ENCODE peak calls at places on chromosome 4, in four cellular contexts. I is Peyer's patch, J is osteoblast, X is GM23338. V is an unnamed sample. For H3K36me3, the result is how much of the 10 kb centered on the place peaks cover.

GRCh38 chr4:61254406-61254805 is 54.3 kb downstream of the ADGRL3 start:
- DNase-seq in X (no peak), I (no peak), J (no peak), V (no peak)

GRCh38 chr4:119289313-119289712 is 32.6 kb downstream of the FABP2 start:
- DNase-seq in X (no peak), J (no peak), I (no peak), V (no peak)

GRCh38 chr4:53365121-53365485 is 758 bp downstream of the SCFD2 start:
- DNase-seq in J (no peak), X (peak), I (no peak), V (peak)

GRCh38 chr4:139167774-139168444 is 9.1 kb downstream of the ELF2 start:
- DNase-seq in I (no peak), J (peak), X (peak), V (no peak)

GRCh38 chr4:138634915-138635314 is 380.7 kb upstream of the NOCT start:
- DNase-seq in X (no peak), I (no peak), J (no peak), V (no peak)

GRCh38 chr4:114384629-114385028 is 214.0 kb upstream of the UGT8 start:
- DNase-seq in X (peak), I (no peak), J (no peak), V (no peak)

GRCh38 chr4:15654556-15655222 is 468 bp downstream of the FBXL5 start:
- DNase-seq in J (peak), I (peak), X (peak), V (peak)

GRCh38 chr4:102061133-102061532 is 270.6 kb downstream of the BANK1 start:
- DNase-seq in J (no peak), X (no peak), I (no peak), V (no peak)

GRCh38 chr4:87076690-87077358 is 142.0 kb downstream of the AFF1 start:
- DNase-seq in I (no peak), J (no peak), X (no peak), V (no peak)

GRCh38 chr4:48162162-48162561 is 28.1 kb upstream of the TXK start:
- DNase-seq in I (no peak), J (no peak), X (no peak), V (no peak)

GRCh38 chr4:2265113-2266110 is 3.5 kb upstream of the MXD4 start:
- DNase-seq in I (no peak), J (no peak), X (no peak), V (no peak)

GRCh38 chr4:2266821-2267220 is 4.9 kb upstream of the MXD4 start:
- DNase-seq in I (no peak), J (no peak), X (no peak), V (no peak)

GRCh38 chr4:2264481-2265041 is 2.7 kb upstream of the MXD4 start:
- DNase-seq in J (no peak), X (no peak), I (no peak), V (no peak)

GRCh38 chr4:2267320-2267811 is 5.5 kb upstream of the MXD4 start:
- DNase-seq in X (no peak), I (no peak), J (no peak), V (no peak)

DNA sequence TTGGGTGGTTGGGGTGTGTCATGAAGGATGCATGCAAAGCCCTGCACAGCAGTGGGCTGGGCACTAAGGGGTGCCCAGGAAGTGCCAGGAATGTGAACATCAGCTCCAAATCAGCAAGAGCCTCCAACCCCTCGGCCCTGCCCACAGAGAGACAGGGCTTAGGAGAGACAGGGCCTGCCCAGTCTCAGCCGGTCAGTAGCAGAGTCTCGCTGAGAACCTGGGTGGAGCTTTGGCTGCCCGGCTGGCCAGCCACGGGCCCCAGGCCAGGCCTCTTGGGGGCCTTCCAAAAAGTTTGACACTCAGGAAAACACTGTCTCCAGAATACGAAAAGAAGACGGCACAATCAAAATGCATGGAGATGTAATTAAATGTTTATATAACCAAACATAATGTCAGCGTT is 4.3 kb upstream of the MXD4 start:
- DNase-seq in X (no peak), I (no peak), J (peak), V (no peak)
- H3K4me3 ChIP-seq in X (no peak), I (no peak), J (no peak), V (no peak)

GRCh38 chr4:7058792-7059191 is 9.1 kb downstream of the GRPEL1 start:
- DNase-seq in X (no peak), J (no peak), I (no peak), V (no peak)
- H3K36me3 ChIP-seq in X (under half), J (half or more), I (under half), V (under half)

GRCh38 chr4:41124916-41125548 is 89.3 kb downstream of the APBB2 start:
- DNase-seq in J (peak), I (no peak), X (peak), V (no peak)
- H3K27ac ChIP-seq in J (peak), I (no peak), X (peak), V (no peak)

GRCh38 chr4:151347891-151348290 is 22.5 kb upstream of the SH3D19 start:
- DNase-seq in I (no peak), X (no peak), J (no peak), V (no peak)

GRCh38 chr4:151344948-151345347 is 19.5 kb upstream of the SH3D19 start:
- DNase-seq in I (no peak), X (no peak), J (no peak), V (no peak)

GRCh38 chr4:151347490-151347889 is 22.1 kb upstream of the SH3D19 start:
- DNase-seq in X (no peak), I (no peak), J (no peak), V (no peak)
- H3K4me3 ChIP-seq in X (no peak), I (peak), J (no peak), V (no peak)

GRCh38 chr4:6293097-6293445 is 23.4 kb downstream of the WFS1 start:
- DNase-seq in J (no peak), X (no peak), I (no peak), V (no peak)
- H3K36me3 ChIP-seq in J (under half), X (under half), I (under half), V (under half)

GRCh38 chr4:7829687-7830580 is 109.7 kb downstream of the AFAP1 start:
- DNase-seq in J (no peak), X (no peak), I (no peak), V (no peak)
- H3K27ac ChIP-seq in J (peak), X (no peak), I (peak), V (peak)

V was measured in naive thymus-derived CD4-positive, alpha-beta T cell.